ENCODE peak calls at places on chromosomes 11 and 22, in five cellular contexts. Q is body of pancreas, N is spleen, F is neural progenitor cell, B is GM23338. T is an unnamed sample.
A peak's percentile ranks its signal among the peaks of the same experiment; 100 is the strongest.

GRCh38 chr22:46002757-46003270 is 25.9 kb upstream of the WNT7B start:
- DNase-seq in N (peak; percentile 68), B (no peak), F (no peak), Q (peak; percentile 26), T (no peak)

GRCh38 chr22:43209971-43210370 is 23.0 kb upstream of the TTLL12 start:
- DNase-seq in B (no peak), N (no peak), F (no peak), Q (no peak), T (no peak)

GRCh38 chr22:17575681-17576080 is 12.4 kb downstream of the SLC25A18 start:
- DNase-seq in F (no peak), Q (no peak), N (no peak), B (no peak), T (no peak)

GRCh38 chr11:119188067-119188466 is 2.8 kb downstream of the NHERF4 start:
- DNase-seq in N (no peak), Q (no peak), B (no peak), F (no peak), T (no peak)

GRCh38 chr11:287821-288327 is 1.1 kb upstream of the PGGHG start:
- DNase-seq in Q (no peak), F (peak; percentile 1), B (no peak), N (peak; percentile 89), T (peak; percentile 83)

GRCh38 chr22:32335471-32335870 is 22.2 kb upstream of the RFPL3 start:
- DNase-seq in B (no peak), Q (no peak), N (no peak), F (peak; percentile 45), T (no peak)

GRCh38 chr22:44753189-44754042 is 1.0 kb downstream of the ARHGAP8 start:
- DNase-seq in Q (peak; percentile 54), N (peak; percentile 24), F (no peak), B (peak; percentile 54), T (peak; percentile 35)

GRCh38 chr11:86101493-86101892 is 32.6 kb upstream of the PICALM start:
- DNase-seq in B (no peak), Q (no peak), N (no peak), F (no peak), T (no peak)

GRCh38 chr22:33952776-33953175 is 32.5 kb upstream of the LARGE1 start:
- DNase-seq in Q (no peak), B (no peak), F (no peak), N (no peak), T (no peak)

GRCh38 chr11:75197512-75198277 is 42.9 kb upstream of the TPBGL start:
- DNase-seq in Q (no peak), N (no peak), B (no peak), F (no peak), T (no peak)

GRCh38 chr11:26715133-26715532 is 6.7 kb downstream of the SLC5A12 start:
- DNase-seq in F (no peak), Q (no peak), B (no peak), N (no peak), T (no peak)

GRCh38 chr22:29801796-29802195 is 34.6 kb downstream of the UQCR10 start:
- DNase-seq in F (no peak), N (no peak), Q (no peak), B (no peak), T (no peak)

GRCh38 chr11:45384711-45385241 is 98.6 kb upstream of the SYT13 start:
- DNase-seq in N (peak; percentile 47), F (peak; percentile 42), Q (no peak), B (no peak), T (no peak)

GRCh38 chr11:62556872-62557631 is 10.4 kb upstream of the AHNAK start:
- DNase-seq in B (no peak), N (no peak), F (no peak), Q (no peak), T (peak; percentile 11)

GRCh38 chr11:125112235-125112604 is 794 bp upstream of the TMEM218 start:
- DNase-seq in N (peak; percentile 86), F (no peak), Q (no peak), B (no peak), T (no peak)

GRCh38 chr11:86483591-86484163 is 109.0 kb downstream of the CCDC81 start:
- DNase-seq in N (no peak), Q (no peak), B (no peak), F (no peak), T (no peak)

GRCh38 chr22:46727813-46728364 is 10.2 kb downstream of the CERK start:
- DNase-seq in B (no peak), Q (no peak), F (no peak), N (no peak), T (no peak)

GRCh38 chr11:134014502-134014901 is 54.4 kb upstream of the JAM3 start:
- DNase-seq in N (no peak), Q (peak; percentile 37), B (peak; percentile 77), F (peak; percentile 64), T (no peak)

GRCh38 chr22:23233084-23233501 is 52.8 kb downstream of the BCR start:
- DNase-seq in Q (no peak), F (no peak), N (no peak), B (peak; percentile 54), T (no peak)
- H3K4me1 ChIP-seq in Q (peaks cover 24% of the 10 kb centered on the region), F (peaks cover 54% of the 10 kb centered on the region), N (peaks cover 43% of the 10 kb centered on the region), B (peaks cover 63% of the 10 kb centered on the region), T (peaks cover 52% of the 10 kb centered on the region)

GRCh38 chr11:93871521-93871920 is 21.1 kb upstream of the VSTM5 start:
- DNase-seq in F (no peak), N (no peak), B (no peak), Q (no peak), T (no peak)

GRCh38 chr11:93875637-93876036 is 25.2 kb upstream of the VSTM5 start:
- DNase-seq in B (no peak), F (no peak), Q (no peak), N (no peak), T (no peak)

GRCh38 chr11:93870616-93871015 is 20.2 kb upstream of the VSTM5 start:
- DNase-seq in F (no peak), N (no peak), Q (no peak), B (no peak), T (no peak)

GRCh38 chr11:93869830-93870229 is 19.4 kb upstream of the VSTM5 start:
- DNase-seq in N (no peak), Q (no peak), F (no peak), B (no peak), T (no peak)
- H3K4me3 ChIP-seq in N (no peak overlapping the region), Q (no peak overlapping the region), F (no peak overlapping the region), B (no peak overlapping the region), T (no peak overlapping the region)

DNA sequence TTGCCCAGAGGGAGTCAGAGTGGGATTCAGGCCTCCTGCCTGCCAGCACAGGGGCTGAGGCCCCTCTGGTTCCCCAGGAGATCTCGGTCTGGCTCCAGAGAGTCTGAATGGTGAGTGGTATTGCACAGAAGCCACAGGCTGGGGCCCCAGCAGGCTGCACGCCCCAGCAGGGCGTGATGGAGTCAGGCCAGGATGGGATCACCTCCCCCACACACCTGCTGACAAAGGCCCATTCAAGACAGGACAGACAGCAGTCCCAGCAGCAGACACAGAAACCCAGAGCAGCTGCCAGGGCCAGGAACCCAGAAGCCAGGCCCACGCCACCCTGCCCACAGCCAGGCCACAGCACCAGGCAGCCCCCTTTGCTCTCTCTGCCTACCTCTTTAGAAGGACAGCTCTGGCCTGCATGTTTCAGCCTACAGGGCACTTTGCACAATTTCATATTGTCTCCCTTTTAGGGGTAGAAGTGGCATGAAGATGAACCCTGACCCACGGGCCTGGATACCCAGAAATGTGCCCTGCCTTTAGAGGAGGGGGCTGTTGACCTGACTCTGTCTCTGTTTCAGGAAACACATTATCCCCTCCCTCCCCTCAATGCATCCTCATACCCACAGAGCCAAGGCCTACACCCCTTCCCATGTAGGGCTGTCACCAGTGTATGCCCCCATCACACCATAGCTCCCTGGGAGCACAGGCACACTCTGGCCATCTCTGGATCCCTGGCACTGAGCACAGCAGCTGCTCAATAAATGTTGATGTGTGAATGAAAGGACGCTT is 6.1 kb downstream of the FXYD6 start:
- DNase-seq in B (peak; percentile 24), N (no peak), F (peak; percentile 37), Q (no peak), T (no peak)
- H3K4me1 ChIP-seq in B (peaks cover 43% of the 10 kb centered on the region), N (peaks cover 70% of the 10 kb centered on the region), F (peaks cover 54% of the 10 kb centered on the region), Q (peaks cover 9% of the 10 kb centered on the region), T (peaks cover 5% of the 10 kb centered on the region)

GRCh38 chr11:8809185-8809584 is 101.8 kb upstream of the AKIP1 start:
- DNase-seq in F (no peak), Q (no peak), B (no peak), N (no peak), T (no peak)

GRCh38 chr11:8807544-8808225 is 103.3 kb upstream of the AKIP1 start:
- DNase-seq in F (no peak), Q (peak; percentile 56), B (no peak), N (no peak), T (no peak)

GRCh38 chr11:8809605-8810272 is 101.2 kb upstream of the AKIP1 start:
- DNase-seq in F (peak; percentile 51), B (no peak), N (no peak), Q (no peak), T (no peak)

GRCh38 chr11:8806974-8807373 is 104.0 kb upstream of the AKIP1 start:
- DNase-seq in B (no peak), F (no peak), Q (no peak), N (no peak), T (no peak)

DNA sequence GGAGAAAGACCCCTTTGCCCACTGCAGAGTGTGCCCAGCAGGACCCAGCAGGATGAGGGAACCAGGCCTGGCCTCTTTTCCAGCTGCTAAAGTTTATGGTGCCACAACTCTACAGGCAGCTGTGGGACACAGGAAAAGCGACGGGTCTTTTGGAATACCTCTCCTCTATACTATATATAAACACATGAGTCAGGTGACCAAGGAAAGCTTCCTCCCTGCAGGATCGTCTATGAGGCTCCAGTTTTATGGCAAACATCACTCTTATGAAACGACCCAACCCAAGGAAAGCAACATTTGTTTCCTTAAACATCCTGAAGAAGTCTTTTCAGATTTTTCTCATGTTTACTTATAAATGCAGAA is 102.8 kb upstream of the AKIP1 start:
- DNase-seq in Q (no peak), B (no peak), F (no peak), N (no peak), T (no peak)
- H3K4me3 ChIP-seq in Q (no peak overlapping the region), B (no peak overlapping the region), F (no peak overlapping the region), N (no peak overlapping the region), T (no peak overlapping the region)

DNA sequence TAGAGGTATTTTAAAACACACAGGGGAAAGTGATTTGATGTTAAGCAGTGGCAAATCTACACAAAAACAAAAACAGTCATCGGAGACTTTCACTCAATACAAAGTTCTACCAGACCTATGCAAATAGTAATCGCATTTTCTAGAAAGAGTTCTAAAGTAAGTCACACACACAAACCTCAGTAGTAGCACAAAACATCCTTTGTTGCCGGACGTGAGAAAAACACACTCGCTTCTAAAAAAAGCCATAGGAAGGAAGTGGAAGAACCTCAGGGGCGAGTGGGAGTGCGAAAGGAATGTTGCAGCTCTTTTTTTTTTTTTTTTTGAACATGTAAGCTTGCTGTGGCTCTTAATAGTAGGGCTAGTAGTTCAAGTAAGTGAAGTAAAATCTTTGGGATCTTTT is 88.9 kb downstream of the MAML2 start:
- DNase-seq in Q (peak; percentile 34), F (no peak), B (peak; percentile 22), N (no peak), T (no peak)
- H3K4me1 ChIP-seq in Q (no peaks in the 10 kb centered on the region), F (peaks cover 7% of the 10 kb centered on the region), B (peaks cover 25% of the 10 kb centered on the region), N (peaks cover 69% of the 10 kb centered on the region), T (peaks cover 16% of the 10 kb centered on the region)

GRCh38 chr11:44319552-44320288 is 9.8 kb upstream of the ALX4 start:
- DNase-seq in F (peak; percentile 70), B (peak; percentile 68), N (peak; percentile 69), Q (no peak), T (no peak)
- H3K4me3 ChIP-seq in F (peak overlapping the region; percentile 32), B (peak overlapping the region; percentile 64), N (peak overlapping the region; percentile 19), Q (no peak overlapping the region), T (no peak overlapping the region)

GRCh38 chr11:88626216-88626615 is 288.7 kb upstream of the CTSC start:
- DNase-seq in Q (no peak), F (no peak), N (no peak), B (no peak), T (no peak)
- H3K4me1 ChIP-seq in Q (no peaks in the 10 kb centered on the region), F (peaks cover 1% of the 10 kb centered on the region), N (no peaks in the 10 kb centered on the region), B (no peaks in the 10 kb centered on the region), T (no peaks in the 10 kb centered on the region)

T was measured in left lung.